ENCODE peak calls at places on chromosomes 12 and 14, in five cellular contexts. M is stomach, U is colonic mucosa, H is mucosa of descending colon, O is right atrium auricular region. P is an unnamed sample.

GRCh38 chr12:40689576-40689975 is 2.7 kb upstream of the CNTN1 start:
- DNase-seq in M (no peak), U (no peak), H (no peak), O (no peak), P (no peak)

GRCh38 chr14:104735830-104736642 is 12.0 kb downstream of the ADSS1 start:
- DNase-seq in M (peak; percentile 87), U (peak; percentile 42), H (peak; percentile 27), O (peak; percentile 97), P (peak; percentile 97)

GRCh38 chr14:49497725-49498348 is 88.3 kb downstream of the RPS29 start:
- DNase-seq in M (no peak), U (no peak), H (peak; percentile 48), O (no peak), P (no peak)

GRCh38 chr12:48940181-48940580 is 14.9 kb upstream of the FKBP11 start:
- DNase-seq in M (no peak), U (no peak), H (no peak), O (no peak), P (no peak)

GRCh38 chr14:69263364-69263763 is 3.4 kb downstream of the GALNT16 start:
- DNase-seq in M (no peak), U (no peak), H (peak; percentile 21), O (peak; percentile 92), P (no peak)

GRCh38 chr12:117155278-117156060 is 34.8 kb downstream of the FBXO21 start:
- DNase-seq in M (peak; percentile 75), U (peak; percentile 63), H (peak; percentile 66), O (no peak), P (peak; percentile 83)

GRCh38 chr12:57522887-57523705 is 472 bp downstream of the MBD6 start:
- DNase-seq in M (peak; percentile 48), U (peak; percentile 65), H (peak; percentile 60), O (no peak), P (peak; percentile 94)

GRCh38 chr14:83558946-83559345 is 1971.0 kb upstream of the FLRT2 start:
- DNase-seq in M (no peak), U (no peak), H (no peak), O (no peak), P (no peak)

GRCh38 chr12:52860102-52860838 is 11.5 kb upstream of the KRT78 start:
- DNase-seq in M (no peak), U (no peak), H (peak; percentile 27), O (no peak), P (peak; percentile 54)

GRCh38 chr12:124358572-124358971 is 63.7 kb downstream of the RFLNA start:
- DNase-seq in M (no peak), U (no peak), H (no peak), O (no peak), P (no peak)

GRCh38 chr12:124361996-124362395 is 67.1 kb downstream of the RFLNA start:
- DNase-seq in M (no peak), U (no peak), H (no peak), O (no peak), P (no peak)

GRCh38 chr12:124357616-124358015 is 62.7 kb downstream of the RFLNA start:
- DNase-seq in M (no peak), U (no peak), H (no peak), O (no peak), P (no peak)

GRCh38 chr12:124361074-124361965 is 66.4 kb downstream of the RFLNA start:
- DNase-seq in M (no peak), U (peak; percentile 45), H (peak; percentile 57), O (no peak), P (no peak)

DNA sequence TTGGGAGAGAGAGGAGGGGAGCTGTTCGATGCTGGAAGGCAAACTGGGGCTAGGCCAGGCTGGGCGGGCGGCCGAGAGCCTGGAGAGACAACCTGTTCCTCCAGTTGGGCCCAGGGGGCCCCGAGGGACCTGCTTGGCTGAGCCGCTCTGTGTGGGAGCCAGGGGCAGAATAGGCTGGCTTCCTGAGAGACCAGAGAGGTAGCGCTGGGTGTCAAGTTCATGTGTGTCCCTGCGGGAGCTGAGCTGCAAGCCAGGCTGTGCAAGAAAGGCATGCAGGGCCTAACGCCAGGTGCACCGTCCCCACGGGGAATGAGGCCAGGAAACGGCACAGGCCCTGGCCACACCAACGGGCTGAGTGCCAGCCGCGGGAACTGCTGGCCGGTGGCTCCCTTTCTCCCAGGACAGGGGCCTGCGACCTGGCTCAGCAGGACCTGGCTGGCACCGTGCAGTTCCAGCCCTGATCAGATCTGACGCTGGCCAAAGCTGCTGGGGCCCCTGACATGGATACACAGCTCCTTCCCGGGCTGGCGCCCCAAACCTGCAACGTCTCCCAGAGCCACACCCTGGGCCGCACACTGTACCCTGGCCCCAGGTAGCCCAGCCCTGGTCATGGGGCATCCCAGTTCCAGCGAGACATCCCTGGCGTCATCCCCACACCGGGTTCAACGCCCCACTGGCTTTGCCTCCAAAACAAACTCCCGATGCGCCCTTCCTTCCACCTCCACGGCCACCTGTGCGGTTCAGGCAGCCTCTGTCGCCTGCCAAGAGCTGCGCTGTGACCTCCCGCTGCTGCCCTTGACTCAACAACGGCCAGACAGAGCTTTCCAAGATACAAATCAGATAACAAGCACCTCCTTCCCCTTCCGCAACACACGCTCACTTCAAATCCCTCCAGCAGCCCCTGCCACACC is 65.0 kb downstream of the RFLNA start:
- DNase-seq in M (peak; percentile 94), U (peak; percentile 75), H (peak; percentile 67), O (peak; percentile 93), P (no peak)
- H3K36me3 ChIP-seq in M (peaks cover 100% of the 10 kb centered on the region), U (no peaks in the 10 kb centered on the region), H (no peaks in the 10 kb centered on the region), O (peaks cover 68% of the 10 kb centered on the region), P (peaks cover 28% of the 10 kb centered on the region)

DNA sequence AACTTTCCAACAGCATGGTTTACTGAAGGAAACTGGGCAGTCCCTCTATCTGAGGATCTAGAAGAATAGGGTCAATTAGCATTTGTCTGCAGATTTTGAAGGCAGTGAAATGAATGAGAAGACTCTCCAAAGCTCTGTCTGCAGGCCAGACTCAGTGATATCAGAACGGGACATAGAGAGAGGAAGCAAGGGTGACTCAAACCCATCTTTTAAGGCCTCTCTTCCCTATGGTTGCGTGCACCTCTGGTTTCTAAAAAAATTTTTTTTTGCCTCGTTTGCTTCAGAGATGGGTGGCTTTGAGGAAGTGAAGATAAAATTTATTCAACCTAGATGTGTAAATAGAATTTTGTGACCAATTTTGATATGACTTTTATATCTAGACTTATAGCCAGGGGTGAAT is 71.9 kb upstream of the HOXC13 start:
- DNase-seq in M (no peak), U (no peak), H (no peak), O (no peak), P (no peak)
- H3K4me1 ChIP-seq in M (no peaks in the 10 kb centered on the region), U (no peaks in the 10 kb centered on the region), H (no peaks in the 10 kb centered on the region), O (no peaks in the 10 kb centered on the region), P (no peaks in the 10 kb centered on the region)

GRCh38 chr12:115857160-115857920 is 420.2 kb downstream of the MED13L start:
- DNase-seq in M (no peak), U (no peak), H (no peak), O (no peak), P (no peak)
- TF ChIP-seq CTCF in M (no peak), U (no peak), H (no peak), O (no peak), P (no peak)

DNA sequence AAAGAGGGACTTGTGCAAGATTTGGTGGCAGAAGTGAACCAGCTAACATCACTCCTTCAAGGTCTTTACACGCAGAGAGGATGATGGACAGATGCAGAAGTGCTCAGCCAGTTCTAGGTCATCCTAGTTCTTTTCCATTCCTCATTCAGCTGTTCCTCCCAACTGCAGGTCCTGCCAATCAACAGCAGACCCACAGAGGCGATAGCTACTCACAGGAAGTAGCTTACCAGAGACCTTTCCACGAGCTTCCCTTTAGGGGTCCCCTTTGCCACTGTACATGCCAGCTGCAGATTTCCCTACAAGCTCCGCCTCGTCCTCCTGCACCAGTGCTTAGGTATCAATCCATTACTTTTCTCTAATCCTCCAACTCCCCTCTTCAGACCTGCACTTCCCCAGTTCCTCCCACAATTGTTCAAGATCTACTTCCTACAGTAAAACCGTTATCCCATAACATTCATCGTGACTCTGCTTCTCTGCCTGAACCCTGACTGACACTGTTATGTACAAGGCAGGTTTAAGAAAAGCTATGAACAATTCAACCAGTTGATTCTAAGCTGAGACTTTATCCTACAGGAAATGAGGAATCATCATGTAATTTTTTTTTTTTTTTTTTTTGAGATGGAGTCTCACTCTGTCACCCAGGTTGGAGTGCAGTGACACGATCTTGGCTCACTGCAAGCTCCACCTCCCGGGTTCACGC is 22.5 kb downstream of the RECQL start:
- DNase-seq in M (no peak), U (no peak), H (no peak), O (no peak), P (no peak)
- H3K36me3 ChIP-seq in M (peaks cover 94% of the 10 kb centered on the region), U (no peaks in the 10 kb centered on the region), H (no peaks in the 10 kb centered on the region), O (peaks cover 75% of the 10 kb centered on the region), P (peaks cover 11% of the 10 kb centered on the region)

GRCh38 chr12:113228394-113229028 is 7.2 kb downstream of the TPCN1 start:
- DNase-seq in M (no peak), U (no peak), H (no peak), O (no peak), P (peak; percentile 6)

GRCh38 chr12:113227169-113227568 is 5.9 kb downstream of the TPCN1 start:
- DNase-seq in M (no peak), U (no peak), H (no peak), O (no peak), P (peak; percentile 8)

GRCh38 chr12:113227686-113228391 is 6.6 kb downstream of the TPCN1 start:
- DNase-seq in M (no peak), U (no peak), H (no peak), O (no peak), P (peak; percentile 9)

GRCh38 chr12:113224955-113225354 is 3.7 kb downstream of the TPCN1 start:
- DNase-seq in M (no peak), U (no peak), H (no peak), O (no peak), P (peak; percentile 2)

DNA sequence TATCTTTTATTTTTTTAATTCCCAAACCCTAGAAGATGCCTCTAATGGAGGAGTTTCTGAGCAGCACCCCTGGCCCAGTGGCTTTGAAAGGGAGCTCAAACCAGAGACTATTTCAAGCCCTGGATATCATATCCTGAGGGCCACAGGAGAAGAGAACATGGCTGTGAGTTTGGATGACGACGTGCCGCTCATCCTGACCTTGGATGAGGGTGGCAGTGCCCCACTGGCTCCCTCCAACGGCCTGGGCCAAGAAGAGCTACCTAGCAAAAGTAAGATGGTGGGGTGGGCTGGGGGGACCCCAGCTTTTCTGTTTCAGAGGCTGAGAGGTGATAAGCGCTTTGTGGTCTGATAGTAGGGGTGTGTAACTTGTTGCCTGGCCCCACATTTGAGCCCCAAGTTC is 5.4 kb downstream of the TPCN1 start:
- DNase-seq in M (no peak), U (no peak), H (no peak), O (no peak), P (peak; percentile 58)
- H3K4me1 ChIP-seq in M (peaks cover 53% of the 10 kb centered on the region), U (peaks cover 12% of the 10 kb centered on the region), H (peaks cover 42% of the 10 kb centered on the region), O (no peaks in the 10 kb centered on the region), P (peaks cover 39% of the 10 kb centered on the region)

GRCh38 chr14:61923348-61923747 is 161.1 kb downstream of the SNAPC1 start:
- DNase-seq in M (no peak), U (no peak), H (no peak), O (no peak), P (no peak)

GRCh38 chr14:61925732-61926445 is 163.7 kb downstream of the SNAPC1 start:
- DNase-seq in M (no peak), U (no peak), H (no peak), O (no peak), P (no peak)

GRCh38 chr14:61927521-61927920 is 165.3 kb downstream of the SNAPC1 start:
- DNase-seq in M (no peak), U (no peak), H (no peak), O (no peak), P (no peak)

GRCh38 chr14:61927015-61927414 is 164.8 kb downstream of the SNAPC1 start:
- DNase-seq in M (no peak), U (no peak), H (no peak), O (no peak), P (no peak)

GRCh38 chr14:61925043-61925442 is 162.8 kb downstream of the SNAPC1 start:
- DNase-seq in M (no peak), U (no peak), H (peak; percentile 40), O (no peak), P (no peak)
- TF ChIP-seq CTCF in M (no peak), U (no peak), H (no peak), O (no peak), P (no peak)

GRCh38 chr14:75648066-75648838 is 12.4 kb downstream of the ERG28 start:
- DNase-seq in M (peak; percentile 75), U (no peak), H (no peak), O (peak; percentile 71), P (peak; percentile 81)
- H3K36me3 ChIP-seq in M (peaks cover 40% of the 10 kb centered on the region), U (peaks cover 8% of the 10 kb centered on the region), H (no peaks in the 10 kb centered on the region), O (peaks cover 32% of the 10 kb centered on the region), P (peaks cover 12% of the 10 kb centered on the region)